ENCODE peak calls at places on chromosomes 11 and 22, in four cellular contexts. One of them, this sample, is unnamed.

GRCh38 chr11:60504219-60504618 is 11.0 kb upstream of the MS4A13 start:
- DNase-seq in K562: no peak
- DNase-seq in HepG2: no peak
- DNase-seq in GM12878: peak
- DNase-seq in this sample: no peak

GRCh38 chr22:33013051-33013450 is 45.1 kb downstream of the SYN3 start:
- DNase-seq in K562: no peak
- DNase-seq in HepG2: peak
- DNase-seq in GM12878: no peak
- DNase-seq in this sample: no peak

GRCh38 chr11:46698597-46698996 is 1.8 kb downstream of the ARHGAP1 start:
- DNase-seq in K562: no peak
- DNase-seq in HepG2: no peak
- DNase-seq in GM12878: no peak
- DNase-seq in this sample: no peak

GRCh38 chr11:60334005-60334620 is 7.1 kb downstream of the MS4A6E start:
- DNase-seq in HepG2: peak
- DNase-seq in K562: peak
- DNase-seq in GM12878: no peak
- DNase-seq in this sample: peak

GRCh38 chr22:17770180-17771077 is 3.8 kb downstream of the BID start:
- DNase-seq in K562: no peak
- DNase-seq in HepG2: no peak
- DNase-seq in GM12878: no peak
- DNase-seq in this sample: no peak

GRCh38 chr22:48864748-48865147 is 962.9 kb downstream of the BRD1 start:
- DNase-seq in HepG2: no peak
- DNase-seq in GM12878: no peak
- DNase-seq in K562: no peak
- DNase-seq in this sample: no peak

GRCh38 chr22:45453764-45454163 is 40.3 kb downstream of the RIBC2 start:
- DNase-seq in K562: no peak
- DNase-seq in HepG2: no peak
- DNase-seq in GM12878: no peak
- DNase-seq in this sample: no peak

GRCh38 chr22:31952459-31952858 is 8.1 kb downstream of the YWHAH start:
- DNase-seq in GM12878: no peak
- DNase-seq in HepG2: no peak
- DNase-seq in K562: no peak
- DNase-seq in this sample: no peak

GRCh38 chr11:128164090-128164741 is 423.1 kb downstream of the ETS1 start:
- DNase-seq in GM12878: no peak
- DNase-seq in K562: no peak
- DNase-seq in HepG2: no peak
- DNase-seq in this sample: no peak

GRCh38 chr11:113549611-113550061 is 74.4 kb upstream of the DRD2 start:
- DNase-seq in K562: no peak
- DNase-seq in GM12878: no peak
- DNase-seq in HepG2: no peak
- DNase-seq in this sample: no peak

GRCh38 chr11:2531987-2532703 is 87.3 kb downstream of the KCNQ1 start:
- DNase-seq in HepG2: no peak
- DNase-seq in GM12878: no peak
- DNase-seq in K562: no peak
- DNase-seq in this sample: no peak

GRCh38 chr11:110174645-110175310 is 81.6 kb downstream of the ZC3H12C start:
- DNase-seq in K562: peak
- DNase-seq in GM12878: no peak
- DNase-seq in HepG2: no peak
- DNase-seq in this sample: no peak

GRCh38 chr11:73995731-73996130 is 13.1 kb upstream of the UCP2 start:
- DNase-seq in K562: no peak
- DNase-seq in HepG2: no peak
- DNase-seq in GM12878: no peak
- DNase-seq in this sample: no peak

GRCh38 chr11:45332486-45332934 is 46.4 kb upstream of the SYT13 start:
- DNase-seq in K562: peak
- DNase-seq in GM12878: no peak
- DNase-seq in HepG2: peak
- DNase-seq in this sample: no peak

GRCh38 chr11:36391062-36391461 is 95.0 kb downstream of the PRR5L start:
- DNase-seq in K562: no peak
- DNase-seq in GM12878: no peak
- DNase-seq in HepG2: no peak
- DNase-seq in this sample: no peak

GRCh38 chr11:88538088-88538487 is 200.6 kb upstream of the CTSC start:
- DNase-seq in K562: no peak
- DNase-seq in HepG2: no peak
- DNase-seq in GM12878: no peak
- DNase-seq in this sample: no peak

GRCh38 chr11:105862736-105863367 is 159.2 kb downstream of the MSANTD4 start:
- DNase-seq in K562: no peak
- DNase-seq in GM12878: no peak
- DNase-seq in HepG2: peak
- DNase-seq in this sample: no peak

GRCh38 chr22:37639070-37639760 is at the start of gene SH3BP1:
- DNase-seq in GM12878: no peak
- DNase-seq in K562: peak
- DNase-seq in HepG2: peak
- DNase-seq in this sample: peak

GRCh38 chr22:24460418-24461089 is 33.2 kb downstream of the ADORA2A start:
- DNase-seq in HepG2: peak
- DNase-seq in K562: no peak
- DNase-seq in GM12878: peak
- DNase-seq in this sample: no peak

GRCh38 chr11:86161373-86162255 is 82.9 kb upstream of the EED start:
- DNase-seq in K562: no peak
- DNase-seq in HepG2: no peak
- DNase-seq in GM12878: no peak
- DNase-seq in this sample: no peak

GRCh38 chr11:79415411-79415810 is 25.4 kb downstream of the TENM4 start:
- DNase-seq in K562: no peak
- DNase-seq in GM12878: no peak
- DNase-seq in HepG2: no peak
- DNase-seq in this sample: no peak

GRCh38 chr11:79413258-79413657 is 27.6 kb downstream of the TENM4 start:
- DNase-seq in HepG2: no peak
- DNase-seq in K562: no peak
- DNase-seq in GM12878: no peak
- DNase-seq in this sample: no peak

GRCh38 chr11:79415912-79416311 is 24.9 kb downstream of the TENM4 start:
- DNase-seq in K562: no peak
- DNase-seq in HepG2: no peak
- DNase-seq in GM12878: no peak
- DNase-seq in this sample: no peak

GRCh38 chr11:79412761-79413160 is 28.1 kb downstream of the TENM4 start:
- DNase-seq in K562: no peak
- DNase-seq in HepG2: no peak
- DNase-seq in GM12878: no peak
- DNase-seq in this sample: no peak

GRCh38 chr11:79414644-79415317 is 26.0 kb downstream of the TENM4 start:
- DNase-seq in K562: no peak
- DNase-seq in HepG2: no peak
- DNase-seq in GM12878: no peak
- DNase-seq in this sample: no peak
- TF ChIP-seq CREB1 in K562: no peak
- TF ChIP-seq CREB1 in HepG2: no peak
- TF ChIP-seq CREB1 in GM12878: no peak
- TF ChIP-seq CREB1 in this sample: no peak

GRCh38 chr11:75815345-75815983 is 454 bp downstream of the UVRAG start:
- DNase-seq in GM12878: no peak
- DNase-seq in K562: no peak
- DNase-seq in HepG2: no peak
- DNase-seq in this sample: no peak

GRCh38 chr11:75813622-75814039 is 1.4 kb upstream of the UVRAG start:
- DNase-seq in GM12878: no peak
- DNase-seq in HepG2: peak
- DNase-seq in K562: no peak
- DNase-seq in this sample: no peak

GRCh38 chr11:75814686-75815344 is at the start of gene UVRAG:
- DNase-seq in HepG2: peak
- DNase-seq in K562: peak
- DNase-seq in GM12878: peak
- DNase-seq in this sample: peak

GRCh38 chr11:75813126-75813525 is 1.9 kb upstream of the UVRAG start:
- DNase-seq in HepG2: no peak
- DNase-seq in K562: no peak
- DNase-seq in GM12878: no peak
- DNase-seq in this sample: no peak

GRCh38 chr11:75814369-75814685 is 683 bp upstream of the UVRAG start:
- DNase-seq in GM12878: no peak
- DNase-seq in K562: no peak
- DNase-seq in HepG2: no peak
- DNase-seq in this sample: no peak
- TF ChIP-seq KDM1A in GM12878: no peak
- TF ChIP-seq KDM1A in K562: no peak
- TF ChIP-seq KDM1A in HepG2: no peak
- TF ChIP-seq KDM1A in this sample: no peak

DNA sequence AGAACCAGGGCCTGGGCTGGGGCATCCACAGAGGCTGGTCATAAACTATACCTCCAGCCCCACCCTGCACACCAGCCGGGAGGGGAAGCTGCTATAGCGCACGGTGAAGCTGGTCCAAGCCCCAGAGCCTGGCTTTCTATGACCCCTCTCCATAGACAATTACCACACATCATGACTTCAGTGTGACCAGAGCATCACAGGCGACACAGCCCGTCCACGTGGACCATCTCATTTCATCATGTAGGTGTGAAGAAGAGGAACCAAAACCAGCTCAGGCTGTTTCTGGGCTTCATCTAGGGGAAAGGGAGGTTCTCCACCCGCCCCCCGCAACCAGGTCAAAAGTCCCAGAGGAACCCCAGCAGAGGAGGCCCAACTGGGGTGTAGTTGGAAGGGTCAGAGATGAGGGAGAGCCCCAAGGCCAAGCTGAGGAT is 3.0 kb downstream of the CXCR5 start:
- DNase-seq in K562: no peak
- DNase-seq in HepG2: no peak
- DNase-seq in GM12878: no peak
- DNase-seq in this sample: no peak
- H3K4me3 ChIP-seq in K562: no peak
- H3K4me3 ChIP-seq in HepG2: no peak
- H3K4me3 ChIP-seq in GM12878: no peak
- H3K4me3 ChIP-seq in this sample: no peak

DNA sequence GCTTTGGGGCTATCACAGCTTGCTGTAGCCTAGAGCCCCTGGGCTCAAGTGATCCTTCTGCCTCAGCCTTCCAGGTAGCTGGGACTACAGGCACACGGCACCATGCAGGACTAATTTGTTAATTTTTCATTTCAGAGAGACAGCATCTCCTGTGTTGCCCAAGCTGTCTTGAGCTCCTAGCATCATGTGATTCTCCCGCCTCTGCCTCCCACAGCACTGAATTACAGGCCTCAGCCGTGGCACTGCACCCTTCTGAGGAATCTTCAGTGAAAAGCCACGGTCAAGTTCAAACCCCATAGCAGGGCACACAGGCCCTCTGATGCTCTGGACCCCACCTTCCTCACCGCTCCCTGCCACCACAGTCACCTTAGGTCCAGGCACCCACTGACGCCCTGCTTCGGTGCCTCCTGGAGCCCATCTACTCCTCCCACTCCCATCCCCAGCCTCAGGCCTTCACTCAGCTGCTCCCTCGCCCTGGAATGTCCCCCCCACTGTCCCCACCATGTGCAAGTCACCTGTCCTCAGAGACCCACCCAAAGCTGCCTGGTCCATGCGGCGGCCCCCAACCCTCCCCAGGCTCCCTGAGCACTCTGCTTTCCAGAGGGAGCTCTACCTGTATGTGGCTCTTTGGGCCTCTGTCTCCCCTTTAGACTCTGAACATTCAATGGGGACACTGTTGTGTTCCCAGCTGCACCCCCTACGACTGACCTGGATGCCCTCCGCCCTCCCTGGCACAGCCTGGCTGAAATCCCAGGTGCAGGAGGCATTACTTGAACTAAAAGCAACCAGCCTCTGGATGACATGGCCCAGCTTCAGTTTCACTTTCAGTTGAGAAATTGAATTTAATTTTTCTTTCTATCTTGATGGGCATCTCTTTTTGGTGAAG is 1.6 kb downstream of the APOL2 start:
- DNase-seq in GM12878: no peak
- DNase-seq in K562: no peak
- DNase-seq in HepG2: no peak
- DNase-seq in this sample: no peak
- TF ChIP-seq CREB1 in GM12878: no peak
- TF ChIP-seq CREB1 in K562: no peak
- TF ChIP-seq CREB1 in HepG2: no peak
- TF ChIP-seq CREB1 in this sample: no peak

GRCh38 chr22:46737105-46737975 is 712 bp downstream of the CERK start:
- DNase-seq in K562: peak
- DNase-seq in HepG2: no peak
- DNase-seq in GM12878: no peak
- DNase-seq in this sample: no peak
- TF ChIP-seq KDM1A in K562: no peak
- TF ChIP-seq KDM1A in HepG2: no peak
- TF ChIP-seq KDM1A in GM12878: no peak
- TF ChIP-seq KDM1A in this sample: no peak

GRCh38 chr22:50338860-50339462 is 4.2 kb upstream of the PPP6R2 start:
- DNase-seq in HepG2: no peak
- DNase-seq in K562: no peak
- DNase-seq in GM12878: no peak
- DNase-seq in this sample: no peak

GRCh38 chr22:50343541-50343935 is 411 bp downstream of the PPP6R2 start:
- DNase-seq in GM12878: no peak
- DNase-seq in HepG2: no peak
- DNase-seq in K562: no peak
- DNase-seq in this sample: no peak

GRCh38 chr22:50342651-50343540 is at the start of gene PPP6R2:
- DNase-seq in GM12878: no peak
- DNase-seq in K562: peak
- DNase-seq in HepG2: peak
- DNase-seq in this sample: peak

GRCh38 chr22:50340157-50340879 is 2.8 kb upstream of the PPP6R2 start:
- DNase-seq in K562: no peak
- DNase-seq in HepG2: peak
- DNase-seq in GM12878: no peak
- DNase-seq in this sample: no peak

GRCh38 chr22:50341977-50342650 is 1.0 kb upstream of the PPP6R2 start:
- DNase-seq in GM12878: no peak
- DNase-seq in HepG2: peak
- DNase-seq in K562: peak
- DNase-seq in this sample: peak
- H3K4me3 ChIP-seq in GM12878: peak
- H3K4me3 ChIP-seq in HepG2: peak
- H3K4me3 ChIP-seq in K562: peak
- H3K4me3 ChIP-seq in this sample: peak